ENCODE peak calls at places on chromosomes 16 and 17, in five cellular contexts. One of them, this sample, is unnamed.

GRCh38 chr16:67481561-67482259 is 753 bp upstream of the ATP6V0D1 start:
- DNase-seq in H9: no peak
- DNase-seq in prostate gland: no peak
- DNase-seq in GM10248: no peak
- DNase-seq in body of pancreas: peak
- DNase-seq in this sample: no peak

GRCh38 chr16:3094289-3095027 is 4.6 kb downstream of the ZSCAN10 start:
- DNase-seq in H9: no peak
- DNase-seq in prostate gland: no peak
- DNase-seq in GM10248: peak
- DNase-seq in body of pancreas: peak
- DNase-seq in this sample: peak

GRCh38 chr16:82439678-82440293 is 187.0 kb upstream of the CDH13 start:
- DNase-seq in H9: peak
- DNase-seq in prostate gland: no peak
- DNase-seq in GM10248: peak
- DNase-seq in body of pancreas: no peak
- DNase-seq in this sample: peak

GRCh38 chr16:57462978-57463362 is 491 bp downstream of the POLR2C start:
- DNase-seq in H9: no peak
- DNase-seq in prostate gland: no peak
- DNase-seq in GM10248: peak
- DNase-seq in body of pancreas: no peak
- DNase-seq in this sample: no peak

GRCh38 chr16:15616475-15616874 is 26.5 kb downstream of the MARF1 start:
- DNase-seq in H9: no peak
- DNase-seq in prostate gland: no peak
- DNase-seq in GM10248: no peak
- DNase-seq in body of pancreas: no peak
- DNase-seq in this sample: no peak

GRCh38 chr17:9648521-9649110 is 3.3 kb downstream of the USP43 start:
- DNase-seq in H9: peak
- DNase-seq in prostate gland: no peak
- DNase-seq in GM10248: no peak
- DNase-seq in body of pancreas: no peak
- DNase-seq in this sample: no peak

GRCh38 chr17:66612993-66613392 is 221.9 kb upstream of the CACNG5 start:
- DNase-seq in H9: no peak
- DNase-seq in prostate gland: no peak
- DNase-seq in GM10248: no peak
- DNase-seq in body of pancreas: no peak
- DNase-seq in this sample: no peak

GRCh38 chr16:31467151-31467550 is 4.8 kb upstream of the TGFB1I1 start:
- DNase-seq in H9: no peak
- DNase-seq in prostate gland: no peak
- DNase-seq in GM10248: no peak
- DNase-seq in body of pancreas: no peak
- DNase-seq in this sample: peak

GRCh38 chr17:38893612-38894011 is 23.8 kb downstream of the LASP1 start:
- DNase-seq in H9: peak
- DNase-seq in prostate gland: no peak
- DNase-seq in GM10248: no peak
- DNase-seq in body of pancreas: peak
- DNase-seq in this sample: no peak

GRCh38 chr16:85667841-85668413 is 20.8 kb downstream of the GINS2 start:
- DNase-seq in H9: no peak
- DNase-seq in prostate gland: no peak
- DNase-seq in GM10248: no peak
- DNase-seq in body of pancreas: no peak
- DNase-seq in this sample: no peak

GRCh38 chr16:87727346-87727745 is 38.4 kb downstream of the KLHDC4 start:
- DNase-seq in H9: no peak
- DNase-seq in prostate gland: no peak
- DNase-seq in GM10248: no peak
- DNase-seq in body of pancreas: no peak
- DNase-seq in this sample: no peak
- TF ChIP-seq CTCF in H9: no peak
- TF ChIP-seq CTCF in prostate gland: no peak
- TF ChIP-seq CTCF in GM10248: no peak
- TF ChIP-seq CTCF in body of pancreas: no peak
- TF ChIP-seq CTCF in this sample: no peak

DNA sequence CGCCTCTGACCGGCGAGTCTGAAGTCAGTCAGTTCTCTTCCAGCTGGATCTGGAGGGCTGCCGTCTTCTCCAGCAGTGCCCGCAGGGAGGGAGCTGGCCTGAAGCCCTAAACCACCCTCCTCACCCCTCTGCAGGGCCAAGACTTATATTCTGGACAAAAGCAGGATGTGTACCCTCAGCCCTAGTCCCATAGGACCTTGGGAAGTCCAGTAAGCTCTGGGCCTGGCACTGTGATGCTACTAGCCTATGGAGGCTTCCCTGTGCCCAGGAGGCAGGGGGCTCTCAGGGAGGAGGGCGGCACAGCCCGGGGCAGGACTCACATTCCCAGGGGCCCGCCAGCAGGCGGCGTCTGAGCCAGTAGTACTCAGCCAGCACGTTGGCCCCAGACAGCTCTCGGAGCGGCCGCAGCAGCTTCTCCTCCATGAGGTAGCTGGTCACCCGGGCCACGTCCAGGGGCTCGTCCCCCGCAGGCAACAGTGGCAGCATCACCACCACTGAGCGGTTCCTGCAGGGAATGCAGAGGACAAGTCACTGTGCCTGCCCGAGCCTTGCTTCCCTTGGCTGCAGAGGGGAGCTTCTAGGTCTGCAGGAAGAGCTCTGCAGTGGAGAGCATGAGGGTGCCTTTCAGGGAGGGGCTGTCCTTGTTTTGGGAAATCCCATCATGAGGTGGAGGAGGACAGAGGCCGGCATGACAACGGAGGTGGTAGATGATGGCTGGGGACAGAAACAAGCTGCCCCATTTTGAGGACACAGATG is 41.7 kb downstream of the RMI2 start:
- DNase-seq in H9: peak
- DNase-seq in prostate gland: no peak
- DNase-seq in GM10248: no peak
- DNase-seq in body of pancreas: no peak
- DNase-seq in this sample: peak
- TF ChIP-seq CTCF in H9: peak
- TF ChIP-seq CTCF in prostate gland: no peak
- TF ChIP-seq CTCF in GM10248: peak
- TF ChIP-seq CTCF in body of pancreas: no peak
- TF ChIP-seq CTCF in this sample: peak

GRCh38 chr17:3020381-3020780 is 43.0 kb downstream of the OR1D5 start:
- DNase-seq in H9: no peak
- DNase-seq in prostate gland: no peak
- DNase-seq in GM10248: no peak
- DNase-seq in body of pancreas: no peak
- DNase-seq in this sample: no peak

GRCh38 chr17:3025421-3026124 is 37.8 kb downstream of the OR1D5 start:
- DNase-seq in H9: peak
- DNase-seq in prostate gland: no peak
- DNase-seq in GM10248: no peak
- DNase-seq in body of pancreas: no peak
- DNase-seq in this sample: no peak

GRCh38 chr17:3024346-3024745 is 39.1 kb downstream of the OR1D5 start:
- DNase-seq in H9: no peak
- DNase-seq in prostate gland: no peak
- DNase-seq in GM10248: no peak
- DNase-seq in body of pancreas: no peak
- DNase-seq in this sample: no peak

GRCh38 chr17:3019761-3020160 is 43.6 kb downstream of the OR1D5 start:
- DNase-seq in H9: no peak
- DNase-seq in prostate gland: no peak
- DNase-seq in GM10248: no peak
- DNase-seq in body of pancreas: no peak
- DNase-seq in this sample: no peak

GRCh38 chr17:3022197-3022596 is 41.2 kb downstream of the OR1D5 start:
- DNase-seq in H9: no peak
- DNase-seq in prostate gland: no peak
- DNase-seq in GM10248: no peak
- DNase-seq in body of pancreas: no peak
- DNase-seq in this sample: no peak
- TF ChIP-seq CTCF in H9: no peak
- TF ChIP-seq CTCF in prostate gland: no peak
- TF ChIP-seq CTCF in GM10248: no peak
- TF ChIP-seq CTCF in body of pancreas: no peak
- TF ChIP-seq CTCF in this sample: no peak

GRCh38 chr17:62929320-62929719 is 36.7 kb upstream of the TANC2 start:
- DNase-seq in H9: no peak
- DNase-seq in prostate gland: no peak
- DNase-seq in GM10248: no peak
- DNase-seq in body of pancreas: no peak
- DNase-seq in this sample: no peak

GRCh38 chr17:62923515-62924150 is 42.4 kb upstream of the TANC2 start:
- DNase-seq in H9: no peak
- DNase-seq in prostate gland: no peak
- DNase-seq in GM10248: no peak
- DNase-seq in body of pancreas: no peak
- DNase-seq in this sample: no peak

GRCh38 chr17:62921837-62922236 is 44.2 kb upstream of the TANC2 start:
- DNase-seq in H9: no peak
- DNase-seq in prostate gland: no peak
- DNase-seq in GM10248: no peak
- DNase-seq in body of pancreas: no peak
- DNase-seq in this sample: no peak

GRCh38 chr17:62927083-62927482 is 39.0 kb upstream of the TANC2 start:
- DNase-seq in H9: no peak
- DNase-seq in prostate gland: no peak
- DNase-seq in GM10248: no peak
- DNase-seq in body of pancreas: no peak
- DNase-seq in this sample: no peak

GRCh38 chr17:62925267-62925836 is 40.7 kb upstream of the TANC2 start:
- DNase-seq in H9: no peak
- DNase-seq in prostate gland: no peak
- DNase-seq in GM10248: no peak
- DNase-seq in body of pancreas: no peak
- DNase-seq in this sample: no peak
- TF ChIP-seq CTCF in H9: no peak
- TF ChIP-seq CTCF in prostate gland: no peak
- TF ChIP-seq CTCF in GM10248: no peak
- TF ChIP-seq CTCF in body of pancreas: no peak
- TF ChIP-seq CTCF in this sample: no peak

DNA sequence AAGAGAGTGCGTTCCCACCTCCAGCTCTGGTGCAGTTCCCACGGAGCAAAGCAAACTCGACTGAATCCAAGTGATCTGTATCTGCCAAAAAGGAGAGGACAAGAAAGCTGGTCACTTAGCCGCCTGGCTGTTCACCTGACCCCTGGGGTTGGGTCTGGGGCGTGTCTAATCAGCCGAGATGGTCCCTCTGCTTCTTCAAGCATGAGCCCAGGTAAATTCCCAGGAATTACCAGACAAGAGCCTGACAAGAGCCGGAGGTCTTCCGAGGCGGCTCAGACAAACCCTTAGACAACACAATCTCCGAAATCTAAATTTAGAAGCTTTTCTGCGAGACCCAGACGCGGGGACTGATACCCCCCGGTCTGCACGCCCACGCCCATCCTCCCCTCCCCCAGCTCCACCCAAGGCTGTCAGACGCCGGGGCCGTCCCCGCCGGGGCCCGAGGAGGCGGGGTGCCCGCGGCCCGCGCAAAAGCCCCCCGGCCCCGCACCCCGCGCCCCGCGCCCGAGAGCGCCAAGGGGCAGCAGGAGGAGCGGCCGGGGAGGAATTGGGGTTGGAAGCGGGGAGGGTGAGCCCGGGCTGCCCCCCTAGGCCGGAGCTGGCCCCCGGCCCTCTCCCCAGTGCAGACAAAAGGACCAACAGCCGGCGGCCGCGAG is 661 bp downstream of the ZNF821 start:
- DNase-seq in H9: peak
- DNase-seq in prostate gland: peak
- DNase-seq in GM10248: peak
- DNase-seq in body of pancreas: peak
- DNase-seq in this sample: peak
- TF ChIP-seq CTCF in H9: no peak
- TF ChIP-seq CTCF in prostate gland: no peak
- TF ChIP-seq CTCF in GM10248: peak
- TF ChIP-seq CTCF in body of pancreas: no peak
- TF ChIP-seq CTCF in this sample: peak

GRCh38 chr16:84018710-84019109 is 23.9 kb downstream of the SLC38A8 start:
- DNase-seq in H9: no peak
- DNase-seq in prostate gland: no peak
- DNase-seq in GM10248: no peak
- DNase-seq in body of pancreas: no peak
- DNase-seq in this sample: no peak
- TF ChIP-seq CTCF in H9: no peak
- TF ChIP-seq CTCF in prostate gland: no peak
- TF ChIP-seq CTCF in GM10248: no peak
- TF ChIP-seq CTCF in body of pancreas: no peak
- TF ChIP-seq CTCF in this sample: no peak